ENCODE peak calls at places on chromosome 3, in eight cellular contexts. F, N, R, K, Z, U, O and X are unnamed samples.

GRCh38 chr3:56881035-56881575 is 79.4 kb upstream of the ARHGEF3 start:
- DNase-seq in N (peak), R (no peak), O (no peak), U (no peak), F (no peak), Z (no peak), K (no peak), X (peak)

GRCh38 chr3:73542127-73542526 is 82.6 kb downstream of the PDZRN3 start:
- DNase-seq in U (no peak), K (no peak), Z (no peak), F (peak), R (no peak), O (peak), N (no peak), X (no peak)

GRCh38 chr3:171604370-171604769 is 144.2 kb upstream of the TNIK start:
- DNase-seq in O (no peak), F (no peak), R (no peak), U (no peak), Z (no peak), K (no peak), N (no peak), X (no peak)

GRCh38 chr3:54122046-54122801 is at the start of gene CACNA2D3:
- DNase-seq in U (no peak), N (no peak), R (no peak), O (peak), Z (no peak), F (no peak), K (no peak), X (no peak)

GRCh38 chr3:191775451-191776233 is 314.7 kb downstream of the PYDC2 start:
- DNase-seq in R (no peak), U (no peak), F (no peak), O (no peak), Z (no peak), K (no peak), N (no peak), X (no peak)

GRCh38 chr3:32310918-32311839 is 72.7 kb downstream of the CMTM8 start:
- DNase-seq in N (no peak), U (no peak), K (no peak), F (no peak), R (no peak), O (no peak), Z (no peak), X (no peak)

GRCh38 chr3:39104961-39105686 is 2.3 kb downstream of the GORASP1 start:
- DNase-seq in N (no peak), F (no peak), R (no peak), K (no peak), U (no peak), Z (no peak), O (no peak), X (no peak)

GRCh38 chr3:55620361-55621025 is 133.4 kb upstream of the WNT5A start:
- DNase-seq in R (no peak), N (peak), K (no peak), F (no peak), Z (no peak), U (no peak), O (peak), X (no peak)

GRCh38 chr3:178476886-178477285 is 59.4 kb upstream of the KCNMB2 start:
- DNase-seq in O (no peak), F (no peak), U (no peak), N (no peak), Z (no peak), R (no peak), K (no peak), X (no peak)

GRCh38 chr3:175301741-175302140 is 442.6 kb downstream of the NAALADL2 start:
- DNase-seq in R (no peak), N (no peak), Z (no peak), F (no peak), U (no peak), K (no peak), O (no peak), X (no peak)

GRCh38 chr3:144553301-144553700 is 581.7 kb downstream of the DIPK2A start:
- DNase-seq in U (no peak), N (no peak), F (no peak), K (no peak), O (no peak), Z (no peak), R (no peak), X (no peak)

DNA sequence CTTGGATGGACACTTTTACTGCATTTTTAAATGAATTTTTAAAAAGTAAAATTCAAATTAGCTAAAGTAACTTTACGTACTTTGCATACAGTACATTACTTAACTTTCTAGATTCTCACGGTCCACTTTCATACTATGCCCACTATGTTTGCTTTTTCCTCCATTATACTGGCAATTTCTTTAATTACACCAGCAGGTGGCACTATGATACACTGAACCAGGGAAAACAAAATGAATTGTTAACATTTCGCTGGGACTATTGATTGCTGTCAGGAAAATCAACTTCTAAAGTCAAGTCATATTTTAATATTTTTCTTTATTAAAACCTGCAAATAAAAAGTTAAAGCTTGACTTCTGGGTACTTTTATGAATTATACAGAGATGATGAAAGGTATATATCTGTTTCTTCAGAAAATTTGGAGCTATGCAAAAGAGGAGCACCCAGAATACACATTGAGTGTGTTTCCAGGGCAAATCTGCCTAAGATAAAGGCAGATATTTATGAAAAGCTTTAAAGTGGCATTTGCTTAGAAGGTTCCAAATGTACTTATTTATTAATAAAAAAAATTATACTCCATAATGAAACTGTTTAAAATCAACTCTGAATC is 21.8 kb upstream of the POU1F1 start:
- DNase-seq in F (no peak), Z (no peak), O (no peak), K (peak), U (no peak), N (peak), R (no peak), X (no peak)
- TF ChIP-seq CTCF in F (peak), Z (peak), O (peak), K (peak), U (peak), N (peak), R (peak), X (peak)

GRCh38 chr3:30641612-30642251 is 35.3 kb downstream of the TGFBR2 start:
- DNase-seq in N (no peak), R (no peak), U (no peak), Z (no peak), K (no peak), F (no peak), O (no peak), X (no peak)
- H3K4me3 ChIP-seq in N (no peak), R (no peak), U (no peak), Z (no peak), K (no peak), F (no peak), O (no peak), X (no peak)

GRCh38 chr3:44845528-44846520 is 15.9 kb upstream of the TMEM42 start:
- DNase-seq in U (peak), N (peak), O (no peak), R (no peak), K (no peak), Z (no peak), F (no peak), X (no peak)
- H3K27ac ChIP-seq in U (peak), N (no peak), O (no peak), R (peak), K (no peak), Z (no peak), F (peak), X (no peak)

GRCh38 chr3:12815719-12816118 is 19.2 kb downstream of the CAND2 start:
- DNase-seq in R (no peak), Z (no peak), F (no peak), K (no peak), N (no peak), O (no peak), U (no peak), X (no peak)
- TF ChIP-seq CTCF in R (no peak), Z (no peak), F (no peak), K (no peak), N (no peak), O (no peak), U (no peak), X (no peak)

GRCh38 chr3:149212386-149212785 is 9.2 kb downstream of the CP start:
- DNase-seq in N (no peak), Z (no peak), F (no peak), K (no peak), U (no peak), O (no peak), R (no peak), X (no peak)

GRCh38 chr3:149214702-149215101 is 6.9 kb downstream of the CP start:
- DNase-seq in F (no peak), K (no peak), Z (no peak), U (no peak), O (peak), R (no peak), N (no peak), X (no peak)

GRCh38 chr3:149215474-149215873 is 6.2 kb downstream of the CP start:
- DNase-seq in Z (no peak), F (no peak), N (no peak), U (no peak), O (no peak), R (no peak), K (no peak), X (no peak)

GRCh38 chr3:149217347-149217746 is 4.3 kb downstream of the CP start:
- DNase-seq in N (no peak), R (no peak), U (no peak), Z (no peak), F (no peak), O (no peak), K (no peak), X (no peak)

GRCh38 chr3:149216195-149216869 is 5.3 kb downstream of the CP start:
- DNase-seq in F (no peak), O (peak), K (no peak), R (no peak), Z (no peak), N (no peak), U (no peak), X (no peak)
- H3K4me3 ChIP-seq in F (no peak), O (no peak), K (no peak), R (no peak), Z (no peak), N (no peak), U (no peak), X (no peak)

GRCh38 chr3:50370594-50370993 is 11.3 kb upstream of the TMEM115 start:
- DNase-seq in U (no peak), R (no peak), O (no peak), F (no peak), K (no peak), Z (no peak), N (peak), X (no peak)
- H3K27ac ChIP-seq in U (no peak), R (no peak), O (no peak), F (no peak), K (no peak), Z (no peak), N (no peak), X (no peak)

DNA sequence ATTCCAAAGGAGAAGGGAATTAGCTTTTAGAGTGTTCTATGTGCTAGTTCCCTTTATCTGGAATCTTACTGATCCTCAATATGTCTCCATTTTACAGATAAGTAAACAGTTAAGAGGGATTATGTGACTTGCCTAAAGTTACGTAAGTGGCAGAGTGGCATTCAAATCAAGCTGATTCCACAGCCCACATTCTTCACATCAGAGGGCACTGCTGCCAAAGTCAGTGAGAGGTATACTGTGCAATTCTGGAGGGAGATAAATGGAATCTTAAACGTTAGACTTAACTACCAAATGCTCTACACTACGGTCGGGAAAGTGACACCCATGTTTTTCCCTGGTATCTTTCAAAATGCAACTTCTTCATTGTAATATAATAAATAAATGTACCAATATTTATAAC is 11.1 kb upstream of the MELTF start:
- DNase-seq in K (no peak), N (no peak), Z (no peak), O (no peak), U (no peak), R (no peak), F (no peak), X (no peak)
- TF ChIP-seq CTCF in K (no peak), N (no peak), Z (no peak), O (no peak), U (no peak), R (no peak), F (no peak), X (no peak)

GRCh38 chr3:159840900-159841299 is 147.7 kb upstream of the IL12A start:
- DNase-seq in Z (no peak), U (no peak), N (no peak), K (no peak), R (no peak), F (no peak), O (no peak), X (no peak)
- H3K4me3 ChIP-seq in Z (no peak), U (no peak), N (no peak), K (no peak), R (no peak), F (no peak), O (no peak), X (no peak)

GRCh38 chr3:12963869-12964712 is 109.1 kb downstream of the IQSEC1 start:
- DNase-seq in R (no peak), F (no peak), K (no peak), O (no peak), Z (peak), N (peak), U (no peak), X (no peak)
- H3K27ac ChIP-seq in R (no peak), F (peak), K (no peak), O (peak), Z (peak), N (no peak), U (no peak), X (no peak)

DNA sequence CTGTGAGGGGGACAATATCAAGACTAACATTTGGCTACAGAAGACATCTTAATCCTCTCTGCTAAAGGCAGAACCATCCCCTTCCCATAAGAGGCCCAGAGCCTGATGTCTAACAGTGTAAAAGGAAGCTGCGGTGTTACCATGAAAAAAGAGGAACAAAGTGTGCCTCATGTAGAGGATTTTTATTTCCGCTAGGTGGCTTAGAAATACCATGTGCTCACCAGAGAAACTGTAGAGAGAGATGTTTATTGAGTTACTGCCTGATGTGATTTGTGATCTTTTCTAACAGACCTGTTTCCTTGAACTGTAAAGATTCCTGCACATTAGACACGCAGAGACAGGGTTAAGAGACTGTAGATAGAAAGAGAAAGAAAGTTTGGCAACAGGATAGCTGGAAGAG is 22.1 kb downstream of the OR5H15 start:
- DNase-seq in O (no peak), U (no peak), R (no peak), K (no peak), Z (no peak), F (no peak), N (no peak), X (no peak)
- TF ChIP-seq CTCF in O (no peak), U (no peak), R (no peak), K (no peak), Z (no peak), F (no peak), N (peak), X (no peak)